ENCODE peak calls at places on chromosomes 12 and 14, in eight cellular contexts. Q, Y, K, A, R, S, G and O are unnamed samples.

GRCh38 chr12:5280091-5280490 is 151.8 kb upstream of the NTF3 start:
- DNase-seq in Q (no peak), K (no peak), Y (no peak), A (no peak), S (no peak), R (no peak), G (no peak), O (no peak)

GRCh38 chr12:65152586-65152985 is 16.8 kb upstream of the LEMD3 start:
- DNase-seq in Q (no peak), G (peak), K (no peak), A (no peak), Y (no peak), S (no peak), R (no peak), O (no peak)

GRCh38 chr14:72744416-72745120 is 149.3 kb downstream of the DPF3 start:
- DNase-seq in R (no peak), Y (no peak), G (no peak), K (no peak), S (peak), Q (no peak), A (no peak), O (no peak)

GRCh38 chr12:132483208-132483607 is 6.7 kb upstream of the FBRSL1 start:
- DNase-seq in A (no peak), Q (no peak), Y (no peak), R (no peak), S (no peak), G (no peak), K (no peak), O (no peak)

GRCh38 chr14:22892488-22892887 is 9.5 kb downstream of the REM2 start:
- DNase-seq in K (no peak), Y (no peak), R (no peak), G (no peak), A (no peak), S (no peak), Q (peak), O (no peak)

GRCh38 chr12:62785941-62786559 is 148.9 kb downstream of the PPM1H start:
- DNase-seq in K (no peak), Q (no peak), S (peak), R (peak), G (peak), Y (no peak), A (peak), O (peak)

GRCh38 chr12:49872781-49873181 is 29.9 kb upstream of the BCDIN3D start:
- DNase-seq in Q (no peak), S (no peak), Y (no peak), G (no peak), A (no peak), K (no peak), R (no peak), O (peak)

GRCh38 chr12:124683330-124683662 is 115.9 kb upstream of the NCOR2 start:
- DNase-seq in G (peak), A (no peak), Y (no peak), R (no peak), Q (no peak), K (no peak), S (peak), O (peak)

GRCh38 chr14:78968249-78968648 is 798.1 kb downstream of the NRXN3 start:
- DNase-seq in G (no peak), K (no peak), Q (no peak), R (no peak), A (no peak), S (no peak), Y (no peak), O (no peak)

GRCh38 chr12:51773145-51773869 is 75.2 kb downstream of the FIGNL2 start:
- DNase-seq in R (no peak), K (no peak), A (no peak), Q (no peak), G (peak), Y (no peak), S (no peak), O (peak)

GRCh38 chr12:130818381-130819247 is 20.4 kb downstream of the STX2 start:
- DNase-seq in R (peak), Y (peak), A (no peak), Q (no peak), G (peak), K (no peak), S (peak), O (peak)

GRCh38 chr12:124764451-124764850 is 99.2 kb downstream of the SCARB1 start:
- DNase-seq in S (no peak), R (no peak), G (peak), A (no peak), Q (no peak), Y (peak), K (no peak), O (peak)

GRCh38 chr12:30763053-30763452 is 8.3 kb upstream of the CAPRIN2 start:
- DNase-seq in Q (no peak), S (no peak), K (no peak), Y (no peak), A (no peak), G (no peak), R (no peak), O (no peak)

DNA sequence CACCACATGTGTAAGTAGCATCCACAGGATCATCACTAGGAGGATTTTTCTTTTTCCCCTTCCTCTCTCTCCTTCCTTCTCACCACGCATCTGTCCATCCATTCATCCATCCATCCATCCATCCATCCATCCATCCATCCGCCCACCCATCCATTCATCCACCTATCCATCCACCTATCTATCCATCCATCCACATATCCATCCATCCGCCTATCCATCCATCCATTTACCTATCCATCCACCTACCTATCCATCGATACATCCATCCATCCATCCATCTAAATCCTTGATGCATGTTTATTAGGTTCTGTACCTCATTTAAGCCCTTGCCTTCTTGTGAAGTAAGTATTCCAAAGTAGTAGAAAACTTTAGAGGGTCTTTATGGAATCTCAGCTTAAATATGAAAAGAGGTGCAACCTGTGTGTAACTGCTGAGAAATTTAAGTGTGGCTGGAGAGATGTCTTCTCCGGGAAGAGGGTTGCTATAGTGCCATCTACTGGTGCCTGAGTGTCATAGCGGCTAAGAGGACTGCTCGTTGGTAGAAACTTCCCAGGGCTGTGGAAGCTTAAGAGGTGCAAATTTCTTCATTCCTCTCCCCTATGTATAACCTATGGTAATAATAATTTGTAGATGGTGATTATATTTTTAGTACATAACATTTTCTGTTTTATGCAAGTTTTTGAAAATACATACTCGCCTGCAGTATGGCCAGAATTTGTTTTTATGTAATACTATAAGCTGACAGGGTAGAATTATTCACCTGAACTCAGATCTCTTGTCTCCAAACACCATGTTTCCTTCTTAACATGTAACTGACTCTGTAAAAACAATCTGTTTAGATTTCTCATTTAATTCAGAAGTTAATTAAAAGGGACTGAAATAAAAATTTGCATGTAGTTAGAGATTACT is 46.0 kb downstream of the MYO1H start:
- DNase-seq in R (peak), Q (no peak), S (no peak), Y (peak), A (peak), G (peak), K (no peak), O (peak)
- TF ChIP-seq CTCF in R (peak), Q (peak), S (peak), Y (peak), A (peak), G (peak), K (peak), O (peak)

DNA sequence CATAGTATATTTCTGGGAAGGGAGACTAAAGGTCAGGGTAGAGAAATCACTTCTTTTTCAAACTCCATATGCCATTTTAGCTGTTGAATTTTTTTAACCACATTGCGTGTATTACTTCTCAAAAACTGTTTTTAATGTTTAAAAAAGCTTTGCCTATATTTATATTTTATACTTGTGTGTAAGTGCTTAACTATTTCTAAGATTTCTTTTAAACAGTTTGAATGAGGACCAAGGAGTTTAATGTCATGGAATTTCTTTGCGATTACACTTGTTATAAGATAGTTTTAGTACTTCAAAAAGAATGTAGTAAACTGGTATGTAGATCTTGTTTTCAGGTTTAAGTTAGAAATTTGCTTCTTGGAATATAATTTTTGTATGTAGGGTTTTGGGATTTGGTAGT is 7.2 kb downstream of the SPATA7 start:
- DNase-seq in K (no peak), A (no peak), S (no peak), G (no peak), Y (no peak), R (no peak), Q (no peak), O (no peak)
- H3K4me3 ChIP-seq in K (no peak), A (no peak), S (no peak), G (no peak), Y (no peak), R (no peak), Q (no peak), O (no peak)

DNA sequence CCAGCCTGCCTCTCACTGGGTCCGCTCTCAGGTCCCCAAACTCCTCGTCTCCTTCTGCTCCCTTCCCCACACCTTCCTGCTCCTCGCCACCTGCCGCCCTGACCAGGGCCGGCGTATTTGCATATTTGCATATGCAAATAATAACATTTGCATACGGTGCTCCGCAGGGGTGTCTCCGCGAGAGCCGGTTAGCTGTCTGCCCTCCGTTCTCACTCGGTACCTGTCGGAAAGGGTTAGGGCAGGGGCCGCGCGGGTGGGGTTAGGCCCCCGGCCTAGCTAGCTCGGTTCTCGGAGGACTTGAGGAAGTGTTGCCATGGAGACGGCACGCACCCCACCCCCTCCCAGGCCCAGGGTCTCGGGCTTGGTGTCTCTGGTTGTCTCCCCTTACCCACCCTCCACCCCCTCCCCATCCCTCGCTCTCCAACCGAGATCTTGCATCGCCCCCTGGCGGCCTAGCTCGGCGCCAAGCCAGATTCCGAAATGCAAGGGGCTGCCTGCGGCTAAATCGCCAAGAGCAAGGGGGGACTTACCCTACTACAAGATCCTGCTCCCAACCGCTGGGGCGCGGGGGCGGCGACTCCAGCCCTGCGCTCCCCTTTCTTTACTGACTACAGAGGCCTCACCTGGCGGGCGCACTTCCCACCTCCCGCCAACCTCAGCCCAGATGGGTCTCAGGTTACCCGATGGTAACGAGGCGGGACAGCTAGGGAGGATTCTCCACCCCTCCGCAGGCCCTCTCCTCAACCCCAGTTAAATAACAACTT is 8.1 kb downstream of the STAC3 start:
- DNase-seq in Y (no peak), R (peak), Q (peak), A (no peak), G (peak), K (peak), S (no peak), O (peak)
- TF ChIP-seq CTCF in Y (no peak), R (peak), Q (peak), A (peak), G (peak), K (peak), S (peak), O (peak)

GRCh38 chr12:111780166-111780565 is 13.4 kb downstream of the ALDH2 start:
- DNase-seq in Q (no peak), S (no peak), Y (no peak), R (no peak), K (no peak), A (no peak), G (no peak), O (no peak)

GRCh38 chr12:111777345-111778045 is 10.8 kb downstream of the ALDH2 start:
- DNase-seq in R (peak), S (peak), K (no peak), G (no peak), Y (no peak), Q (no peak), A (no peak), O (no peak)

GRCh38 chr12:111776836-111777344 is 10.2 kb downstream of the ALDH2 start:
- DNase-seq in K (no peak), G (no peak), S (no peak), Y (no peak), R (no peak), Q (no peak), A (no peak), O (no peak)

GRCh38 chr12:111773801-111774551 is 7.2 kb downstream of the ALDH2 start:
- DNase-seq in R (peak), Y (peak), S (peak), Q (peak), G (peak), A (no peak), K (no peak), O (peak)

GRCh38 chr12:111775205-111776193 is 8.8 kb downstream of the ALDH2 start:
- DNase-seq in Q (peak), A (no peak), Y (peak), G (peak), S (peak), K (no peak), R (peak), O (peak)
- H3K4me3 ChIP-seq in Q (peak), A (no peak), Y (no peak), G (no peak), S (no peak), K (no peak), R (peak), O (no peak)

GRCh38 chr14:101113108-101113612 is 209.6 kb upstream of the RTL1 start:
- DNase-seq in G (no peak), A (no peak), R (no peak), Y (no peak), S (peak), K (no peak), Q (peak), O (no peak)
- TF ChIP-seq CTCF in G (no peak), A (no peak), R (no peak), Y (no peak), S (no peak), K (no peak), Q (no peak), O (no peak)

DNA sequence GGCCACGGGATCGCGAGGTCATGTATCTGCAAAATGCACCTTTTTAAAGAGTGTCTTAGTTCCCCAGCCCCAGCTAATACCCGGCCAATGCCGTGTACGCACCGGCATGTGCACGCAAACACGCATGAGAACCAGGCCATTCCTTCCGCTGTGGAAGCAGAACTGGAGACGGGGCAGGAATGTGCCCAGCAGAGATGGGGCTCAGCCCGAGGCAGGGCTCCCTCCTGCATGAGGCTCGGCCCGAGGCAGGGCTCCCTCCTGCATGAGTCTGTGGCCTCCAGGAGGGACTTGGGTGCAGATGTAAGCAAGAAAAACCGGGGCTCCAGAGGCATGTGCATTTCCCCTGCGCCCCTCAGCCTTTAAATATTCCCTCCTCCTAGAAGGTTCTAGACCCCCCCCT is 38.2 kb downstream of the SLC6A12 start:
- DNase-seq in A (no peak), Y (no peak), Q (no peak), K (no peak), S (no peak), R (no peak), G (no peak), O (no peak)
- H3K4me3 ChIP-seq in A (no peak), Y (no peak), Q (no peak), K (no peak), S (no peak), R (no peak), G (no peak), O (no peak)